ENCODE peak calls at places on chromosomes 2 and 18, in four cellular contexts. T, G, X and O are unnamed samples.

GRCh38 chr2:151792589-151792988 is 35.6 kb downstream of the ARL5A start:
- DNase-seq in T (no peak), G (no peak), X (no peak), O (no peak)

GRCh38 chr18:57802869-57803118 is 321 bp downstream of the ATP8B1 start:
- DNase-seq in T (no peak), G (no peak), X (no peak), O (no peak)

GRCh38 chr2:29165362-29166236 is 50.4 kb downstream of the CLIP4 start:
- DNase-seq in T (no peak), G (peak), X (no peak), O (no peak)

GRCh38 chr2:179900655-179901054 is 39.2 kb upstream of the ZNF385B start:
- DNase-seq in T (no peak), G (no peak), X (no peak), O (no peak)

GRCh38 chr2:151827564-151828142 is 568 bp downstream of the ARL5A start:
- DNase-seq in T (peak), G (no peak), X (peak), O (no peak)

GRCh38 chr2:55590810-55591440 is 26.5 kb downstream of the PPP4R3B start:
- DNase-seq in T (no peak), G (peak), X (no peak), O (peak)

GRCh38 chr2:181174880-181175590 is 194.6 kb downstream of the UBE2E3 start:
- DNase-seq in T (no peak), G (peak), X (no peak), O (no peak)

GRCh38 chr2:135876066-135876711 is at the start of gene MCM6:
- DNase-seq in T (peak), G (peak), X (peak), O (peak)

GRCh38 chr18:27863780-27864430 is 313.0 kb downstream of the CDH2 start:
- DNase-seq in T (no peak), G (no peak), X (no peak), O (no peak)

GRCh38 chr18:8051388-8051787 is 484.3 kb downstream of the PTPRM start:
- DNase-seq in T (no peak), G (no peak), X (no peak), O (no peak)

GRCh38 chr2:72150961-72151356 is 3.3 kb upstream of the CYP26B1 start:
- DNase-seq in T (peak), G (no peak), X (peak), O (no peak)

GRCh38 chr2:25078171-25079049 is 36.5 kb downstream of the EFR3B start:
- DNase-seq in T (no peak), G (peak), X (no peak), O (no peak)

GRCh38 chr2:42456126-42456839 is 37.5 kb downstream of the KCNG3 start:
- DNase-seq in T (no peak), G (no peak), X (no peak), O (no peak)

GRCh38 chr2:191783416-191783815 is 63.5 kb downstream of the CAVIN2 start:
- DNase-seq in T (no peak), G (no peak), X (no peak), O (no peak)

GRCh38 chr2:26577442-26578433 is 63.4 kb downstream of the CIB4 start:
- DNase-seq in T (peak), G (no peak), X (peak), O (no peak)

GRCh38 chr2:70124983-70125480 is 37.8 kb downstream of the PCBP1 start:
- DNase-seq in T (peak), G (no peak), X (peak), O (no peak)

GRCh38 chr2:7950035-7950612 is 731.7 kb upstream of the ID2 start:
- DNase-seq in T (no peak), G (no peak), X (no peak), O (no peak)

GRCh38 chr18:74328196-74328595 is 12.6 kb downstream of the C18orf63 start:
- DNase-seq in T (no peak), G (peak), X (no peak), O (no peak)

GRCh38 chr2:85057236-85057635 is 76.0 kb upstream of the TCF7L1 start:
- DNase-seq in T (no peak), G (no peak), X (no peak), O (no peak)

GRCh38 chr2:121356058-121356640 is 71.1 kb upstream of the TFCP2L1 start:
- DNase-seq in T (no peak), G (no peak), X (no peak), O (no peak)

GRCh38 chr2:138059967-138060635 is 95.8 kb downstream of the HNMT start:
- DNase-seq in T (no peak), G (peak), X (peak), O (no peak)

GRCh38 chr2:189514107-189514506 is 66.5 kb downstream of the SLC40A1 start:
- DNase-seq in T (no peak), G (no peak), X (no peak), O (no peak)

GRCh38 chr2:62578837-62579640 is 73.0 kb upstream of the TMEM17 start:
- DNase-seq in T (no peak), G (peak), X (no peak), O (no peak)

GRCh38 chr2:108635630-108636354 is 83.5 kb upstream of the RANBP2 start:
- DNase-seq in T (no peak), G (no peak), X (no peak), O (no peak)

GRCh38 chr2:142868281-142868762 is 9.1 kb upstream of the KYNU start:
- DNase-seq in T (peak), G (no peak), X (peak), O (peak)

GRCh38 chr2:20422679-20423271 is 24.1 kb upstream of the RHOB start:
- DNase-seq in T (no peak), G (no peak), X (peak), O (no peak)

GRCh38 chr2:12982149-12982584 is 265.4 kb downstream of the TRIB2 start:
- DNase-seq in T (no peak), G (peak), X (no peak), O (no peak)

GRCh38 chr18:63073481-63073880 is 246.1 kb downstream of the BCL2 start:
- DNase-seq in T (no peak), G (no peak), X (no peak), O (peak)

GRCh38 chr18:49014605-49015267 is 64.0 kb upstream of the SMAD7 start:
- DNase-seq in T (no peak), G (no peak), X (no peak), O (no peak)

GRCh38 chr2:196915512-196916189 is 10.9 kb downstream of the PGAP1 start:
- DNase-seq in T (no peak), G (no peak), X (no peak), O (no peak)
- H3K4me3 ChIP-seq in T (peak), G (no peak), X (no peak), O (no peak)

GRCh38 chr18:79395308-79395640 is 456 bp upstream of the NFATC1 start:
- DNase-seq in T (no peak), G (no peak), X (no peak), O (no peak)

GRCh38 chr18:79397288-79397829 is 1.6 kb downstream of the NFATC1 start:
- DNase-seq in T (no peak), G (no peak), X (no peak), O (no peak)

GRCh38 chr18:79395761-79396404 is at the start of gene NFATC1:
- DNase-seq in T (peak), G (no peak), X (peak), O (no peak)

GRCh38 chr18:79397830-79398761 is 2.4 kb downstream of the NFATC1 start:
- DNase-seq in T (no peak), G (no peak), X (no peak), O (no peak)

GRCh38 chr18:79396431-79397287 is 929 bp downstream of the NFATC1 start:
- DNase-seq in T (peak), G (no peak), X (no peak), O (no peak)
- TF ChIP-seq CTCF in T (no peak), G (peak), X (no peak), O (peak)

DNA sequence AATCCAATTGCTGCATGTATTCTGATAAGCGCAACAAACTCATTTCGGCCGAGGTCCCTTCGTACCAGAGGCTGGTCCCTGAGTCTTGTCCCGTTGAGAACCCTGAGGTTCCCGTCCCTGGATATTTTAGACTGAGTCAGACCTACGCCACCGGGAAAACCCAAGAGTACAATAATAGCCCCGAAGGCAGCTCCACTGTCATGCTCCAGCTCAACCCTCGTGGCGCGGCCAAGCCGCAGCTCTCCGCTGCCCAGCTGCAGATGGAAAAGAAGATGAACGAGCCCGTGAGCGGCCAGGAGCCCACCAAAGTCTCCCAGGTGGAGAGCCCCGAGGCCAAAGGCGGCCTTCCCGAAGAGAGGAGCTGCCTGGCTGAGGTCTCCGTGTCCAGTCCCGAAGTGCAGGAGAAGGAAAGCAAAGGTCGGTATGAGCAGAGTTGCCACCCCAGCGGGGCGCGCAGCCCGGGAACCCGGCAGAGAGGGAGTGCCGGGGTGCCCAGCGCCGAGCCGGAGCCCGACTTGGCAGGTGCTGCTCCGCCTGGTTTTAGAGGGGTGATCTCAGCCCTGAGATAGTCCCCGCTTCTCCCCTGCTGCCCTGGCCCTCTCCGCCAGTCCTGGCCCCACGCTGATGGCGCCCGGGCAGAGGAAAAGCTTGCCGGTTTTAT is 714 bp downstream of the HOXD10 start:
- DNase-seq in T (no peak), G (no peak), X (peak), O (no peak)
- H3K4me3 ChIP-seq in T (no peak), G (no peak), X (no peak), O (no peak)

DNA sequence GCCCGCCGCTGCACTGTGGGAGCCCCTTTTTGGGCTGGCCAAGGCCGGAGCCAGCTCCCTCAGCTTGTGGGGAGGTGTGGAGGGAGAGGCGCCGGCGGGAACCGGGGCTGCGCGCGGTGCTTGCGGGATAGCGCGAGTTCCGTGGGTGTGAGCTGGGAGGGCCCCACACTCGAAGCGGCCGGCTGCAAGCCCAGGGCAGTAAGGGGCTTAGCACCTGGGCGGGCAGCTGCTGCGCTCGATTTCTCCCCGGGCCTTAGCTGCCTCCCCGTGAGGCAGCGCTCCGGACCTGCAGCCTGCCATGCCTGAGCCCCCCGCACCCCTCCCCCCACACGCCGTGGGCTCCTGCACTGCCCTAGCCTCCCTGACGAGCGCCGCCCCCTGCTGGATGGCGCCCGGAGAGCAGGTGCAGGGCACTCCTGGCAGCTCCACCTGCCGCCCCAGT is 124.4 kb downstream of the CCDC178 start:
- DNase-seq in T (no peak), G (no peak), X (no peak), O (no peak)
- TF ChIP-seq CTCF in T (no peak), G (no peak), X (no peak), O (no peak)